ENCODE peak calls at places on chromosome 3, in seven cellular contexts. P is astrocyte of the spinal cord, R is hepatocyte, K is HepG2, Q is heart right ventricle, V is upper lobe of right lung, T is Peyer's patch. F is an unnamed sample.

GRCh38 chr3:13027154-13027553 is 46.1 kb downstream of the IQSEC1 start:
- DNase-seq in Q (no peak), K (no peak), T (no peak), R (no peak), P (no peak), V (peak; percentile 35), F (no peak)

GRCh38 chr3:89067736-89068135 is 39.7 kb upstream of the EPHA3 start:
- DNase-seq in V (no peak), R (no peak), T (no peak), P (no peak), Q (no peak), K (no peak), F (no peak)

GRCh38 chr3:14890470-14890869 is 56.9 kb upstream of the NR2C2 start:
- DNase-seq in V (no peak), R (no peak), P (no peak), Q (no peak), T (no peak), K (no peak), F (no peak)

GRCh38 chr3:18423401-18424212 is 1.5 kb downstream of the SATB1 start:
- DNase-seq in T (peak; percentile 55), K (no peak), R (peak; percentile 48), V (peak; percentile 54), Q (peak; percentile 36), P (peak; percentile 71), F (peak; percentile 58)

GRCh38 chr3:116939091-116939490 is 229.5 kb downstream of the TUSC7 start:
- DNase-seq in T (no peak), R (no peak), K (no peak), V (no peak), P (no peak), Q (no peak), F (peak; percentile 45)

GRCh38 chr3:107117922-107118576 is 259.2 kb upstream of the CCDC54 start:
- DNase-seq in P (peak; percentile 87), K (peak; percentile 16), Q (no peak), V (no peak), R (peak; percentile 66), T (no peak), F (peak; percentile 67)

GRCh38 chr3:126050626-126051025 is 33.3 kb downstream of the SLC41A3 start:
- DNase-seq in Q (no peak), R (no peak), P (no peak), T (no peak), V (no peak), K (no peak), F (no peak)

GRCh38 chr3:66692108-66692750 is 191.4 kb upstream of the LRIG1 start:
- DNase-seq in K (peak; percentile 5), Q (no peak), R (peak; percentile 13), P (no peak), V (no peak), T (no peak), F (peak; percentile 43)

GRCh38 chr3:28575100-28575747 is 226.6 kb upstream of the AZI2 start:
- DNase-seq in R (peak; percentile 37), K (no peak), V (peak; percentile 65), Q (peak; percentile 25), T (no peak), P (no peak), F (peak; percentile 6)

GRCh38 chr3:18369561-18370185 is 55.5 kb downstream of the SATB1 start:
- DNase-seq in P (no peak), T (no peak), R (no peak), K (no peak), V (no peak), Q (no peak), F (no peak)

GRCh38 chr3:12198301-12198700 is 39.6 kb upstream of the TIMP4 start:
- DNase-seq in T (no peak), Q (no peak), R (no peak), V (no peak), P (peak; percentile 68), K (no peak), F (peak; percentile 65)

GRCh38 chr3:124745092-124745491 is 14.8 kb downstream of the UMPS start:
- DNase-seq in V (no peak), K (no peak), T (no peak), Q (no peak), P (no peak), R (no peak), F (peak; percentile 38)

GRCh38 chr3:107133891-107134290 is 243.3 kb upstream of the CCDC54 start:
- DNase-seq in K (no peak), P (no peak), V (no peak), T (no peak), R (no peak), Q (no peak), F (no peak)

GRCh38 chr3:66336358-66336766 is 115.6 kb downstream of the SLC25A26 start:
- DNase-seq in R (no peak), T (no peak), K (no peak), Q (no peak), V (no peak), P (peak; percentile 49), F (no peak)

GRCh38 chr3:100665230-100665629 is 44.1 kb upstream of the TFG start:
- DNase-seq in Q (no peak), P (no peak), R (no peak), V (no peak), K (no peak), T (no peak), F (no peak)

GRCh38 chr3:186461141-186461540 is 83.0 kb downstream of the CRYGS start:
- DNase-seq in V (no peak), Q (no peak), K (no peak), T (no peak), R (no peak), P (peak; percentile 67), F (peak; percentile 85)

GRCh38 chr3:186466391-186466974 is 77.7 kb downstream of the CRYGS start:
- DNase-seq in T (no peak), R (no peak), P (no peak), K (no peak), V (no peak), Q (no peak), F (no peak)

GRCh38 chr3:186467969-186468368 is 76.2 kb downstream of the CRYGS start:
- DNase-seq in V (no peak), Q (no peak), T (no peak), P (no peak), R (no peak), K (peak; percentile 4), F (no peak)

GRCh38 chr3:186465508-186465907 is 78.7 kb downstream of the CRYGS start:
- DNase-seq in K (no peak), Q (no peak), P (no peak), V (no peak), T (no peak), R (no peak), F (no peak)

GRCh38 chr3:186464424-186465093 is 79.6 kb downstream of the CRYGS start:
- DNase-seq in K (peak; percentile 16), V (no peak), Q (no peak), P (no peak), T (no peak), R (no peak), F (no peak)
- TF ChIP-seq CTCF in K (peak; percentile 44), V (no peak), Q (no peak), P (no peak), T (no peak), R (no peak), F (no peak)

DNA sequence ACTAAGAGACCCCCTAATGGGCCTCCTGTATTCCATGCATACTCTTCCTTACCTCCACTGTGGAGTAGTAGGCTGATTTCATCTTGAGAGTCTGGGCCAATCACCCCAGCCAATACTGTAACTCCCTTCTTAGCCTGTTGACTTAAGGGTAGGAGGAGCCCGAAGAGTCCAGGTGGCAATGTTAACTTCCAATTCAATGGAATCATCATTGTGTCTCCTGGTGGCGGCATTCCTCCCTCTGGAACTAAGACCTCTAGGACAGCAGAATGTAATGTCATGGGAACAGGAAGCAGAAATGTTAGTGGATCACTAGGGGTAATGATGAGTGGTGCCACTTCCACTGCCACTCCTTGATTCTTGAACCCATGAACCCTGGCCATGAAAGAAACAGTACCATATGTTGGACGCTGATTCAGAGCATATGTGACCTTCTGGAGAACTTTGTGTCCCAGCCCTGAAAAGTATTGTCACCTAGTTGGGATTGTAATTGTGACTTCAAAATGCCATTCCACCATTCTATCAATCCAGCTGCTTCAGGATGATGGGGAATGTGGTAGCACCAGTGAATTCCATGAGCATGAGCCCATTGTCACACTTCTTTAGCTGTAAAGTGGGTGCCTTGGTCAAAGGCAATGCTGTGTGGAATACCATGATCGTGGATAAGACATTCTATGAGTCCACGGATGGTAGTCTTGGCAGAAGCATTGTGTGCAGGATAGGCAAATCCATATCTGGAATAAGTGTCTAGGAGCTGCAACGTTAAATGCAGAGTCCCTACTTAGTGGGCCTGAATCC is 24.9 kb downstream of the NAALADL2 start:
- DNase-seq in T (no peak), Q (no peak), K (no peak), P (no peak), V (no peak), R (no peak), F (no peak)
- H3K4me3 ChIP-seq in T (no peak overlapping the region), Q (no peak overlapping the region), K (no peak overlapping the region), P (no peak overlapping the region), V (no peak overlapping the region), R (no peak overlapping the region), F (no peak overlapping the region)

GRCh38 chr3:128436214-128436613 is 30.5 kb downstream of the DNAJB8 start:
- DNase-seq in T (no peak), R (no peak), V (no peak), K (no peak), P (no peak), Q (no peak), F (no peak)

GRCh38 chr3:128439226-128439625 is 27.5 kb downstream of the DNAJB8 start:
- DNase-seq in P (no peak), T (no peak), Q (no peak), V (no peak), R (no peak), K (no peak), F (no peak)

GRCh38 chr3:128435561-128435960 is 31.1 kb downstream of the DNAJB8 start:
- DNase-seq in T (no peak), P (no peak), Q (no peak), K (no peak), V (no peak), R (no peak), F (no peak)

GRCh38 chr3:128442070-128442469 is 24.6 kb downstream of the DNAJB8 start:
- DNase-seq in K (no peak), Q (no peak), R (no peak), T (no peak), V (no peak), P (no peak), F (no peak)

GRCh38 chr3:128438488-128439072 is 28.1 kb downstream of the DNAJB8 start:
- DNase-seq in T (no peak), R (no peak), P (no peak), V (no peak), Q (no peak), K (no peak), F (no peak)
- TF ChIP-seq CTCF in T (peak; percentile 22), R (peak; percentile 12), P (peak; percentile 57), V (peak; percentile 31), Q (peak; percentile 41), K (peak; percentile 68), F (peak; percentile 28)

GRCh38 chr3:127628426-127628787 is 578 bp upstream of the PODXL2 start:
- DNase-seq in T (no peak), Q (no peak), R (no peak), P (no peak), V (no peak), K (no peak), F (no peak)

GRCh38 chr3:127629462-127630403 is 748 bp downstream of the PODXL2 start:
- DNase-seq in T (peak; percentile 30), P (no peak), V (peak; percentile 61), Q (no peak), R (no peak), K (no peak), F (no peak)

GRCh38 chr3:127632035-127632434 is 3.0 kb downstream of the PODXL2 start:
- DNase-seq in V (no peak), P (no peak), R (no peak), T (no peak), Q (no peak), K (no peak), F (no peak)

GRCh38 chr3:127630811-127631714 is 2.1 kb downstream of the PODXL2 start:
- DNase-seq in T (no peak), V (peak; percentile 42), K (no peak), Q (no peak), R (no peak), P (no peak), F (no peak)

GRCh38 chr3:127628788-127629456 is at the start of gene PODXL2:
- DNase-seq in V (peak; percentile 77), K (peak; percentile 28), P (peak; percentile 40), R (peak; percentile 76), Q (peak; percentile 57), T (no peak), F (peak; percentile 56)
- H3K4me3 ChIP-seq in V (peak within 1 kb of the TSS; percentile 46), K (peak within 1 kb of the TSS; percentile 67), P (peak within 1 kb of the TSS; percentile 14), R (no peak within 1 kb of the TSS), Q (peak within 1 kb of the TSS; percentile 55), T (peak within 1 kb of the TSS; percentile 39), F (peak within 1 kb of the TSS; percentile 46)